ENCODE peak calls at places on chromosomes 7 and 10, in five cellular contexts. One of them, this sample, is unnamed.

GRCh38 chr7:140478361-140479061 is 794 bp downstream of the MKRN1 start:
- DNase-seq in DND-41: peak; percentile 54
- DNase-seq in HepG2: no peak
- DNase-seq in PC-3: peak; percentile 25
- DNase-seq in neural progenitor cell: peak; percentile 86
- DNase-seq in this sample: peak; percentile 46

GRCh38 chr10:106705576-106706526 is 458.7 kb downstream of the SORCS1 start:
- DNase-seq in PC-3: peak; percentile 72
- DNase-seq in DND-41: peak; percentile 37
- DNase-seq in neural progenitor cell: peak; percentile 85
- DNase-seq in HepG2: peak; percentile 48
- DNase-seq in this sample: peak; percentile 31

GRCh38 chr10:78066728-78067430 is 33.2 kb downstream of the RPS24 start:
- DNase-seq in neural progenitor cell: no peak
- DNase-seq in HepG2: peak; percentile 58
- DNase-seq in PC-3: no peak
- DNase-seq in DND-41: no peak
- DNase-seq in this sample: no peak

GRCh38 chr7:157177997-157178396 is 39.3 kb downstream of the UBE3C start:
- DNase-seq in HepG2: no peak
- DNase-seq in PC-3: no peak
- DNase-seq in DND-41: no peak
- DNase-seq in neural progenitor cell: no peak
- DNase-seq in this sample: no peak

GRCh38 chr10:71878327-71879034 is 27.4 kb upstream of the PSAP start:
- DNase-seq in DND-41: peak; percentile 94
- DNase-seq in HepG2: no peak
- DNase-seq in neural progenitor cell: peak; percentile 32
- DNase-seq in PC-3: no peak
- DNase-seq in this sample: no peak

GRCh38 chr7:35550831-35551230 is 144.1 kb downstream of the HERPUD2 start:
- DNase-seq in neural progenitor cell: no peak
- DNase-seq in PC-3: no peak
- DNase-seq in DND-41: no peak
- DNase-seq in HepG2: no peak
- DNase-seq in this sample: no peak

GRCh38 chr10:121099601-121100000 is 248.4 kb downstream of the WDR11 start:
- DNase-seq in PC-3: no peak
- DNase-seq in DND-41: no peak
- DNase-seq in HepG2: peak; percentile 53
- DNase-seq in neural progenitor cell: peak; percentile 16
- DNase-seq in this sample: no peak

GRCh38 chr10:118708571-118708970 is 46.2 kb downstream of the CACUL1 start:
- DNase-seq in neural progenitor cell: no peak
- DNase-seq in PC-3: no peak
- DNase-seq in DND-41: no peak
- DNase-seq in HepG2: no peak
- DNase-seq in this sample: no peak

GRCh38 chr7:104971290-104972071 is 42.5 kb upstream of the KMT2E start:
- DNase-seq in PC-3: peak; percentile 47
- DNase-seq in neural progenitor cell: no peak
- DNase-seq in DND-41: no peak
- DNase-seq in HepG2: peak; percentile 47
- DNase-seq in this sample: peak; percentile 72

GRCh38 chr7:103593691-103594090 is 147.7 kb upstream of the SLC26A5 start:
- DNase-seq in HepG2: no peak
- DNase-seq in neural progenitor cell: no peak
- DNase-seq in DND-41: no peak
- DNase-seq in PC-3: peak; percentile 63
- DNase-seq in this sample: peak; percentile 49

GRCh38 chr10:96044686-96045085 is 1.3 kb downstream of the CCNJ start:
- DNase-seq in HepG2: peak; percentile 5
- DNase-seq in neural progenitor cell: peak; percentile 31
- DNase-seq in DND-41: no peak
- DNase-seq in PC-3: peak; percentile 2
- DNase-seq in this sample: peak; percentile 46

GRCh38 chr7:114703677-114704076 is 218.2 kb upstream of the MDFIC start:
- DNase-seq in PC-3: peak; percentile 25
- DNase-seq in HepG2: no peak
- DNase-seq in neural progenitor cell: no peak
- DNase-seq in DND-41: no peak
- DNase-seq in this sample: peak; percentile 1

GRCh38 chr10:119541459-119542356 is 811 bp downstream of the RGS10 start:
- DNase-seq in HepG2: no peak
- DNase-seq in DND-41: peak; percentile 35
- DNase-seq in PC-3: peak; percentile 26
- DNase-seq in neural progenitor cell: no peak
- DNase-seq in this sample: no peak

GRCh38 chr10:99579971-99580370 is 40.3 kb downstream of the SLC25A28 start:
- DNase-seq in PC-3: peak; percentile 5
- DNase-seq in neural progenitor cell: no peak
- DNase-seq in DND-41: no peak
- DNase-seq in HepG2: no peak
- DNase-seq in this sample: no peak

GRCh38 chr10:52752261-52752660 is 20.3 kb downstream of the MBL2 start:
- DNase-seq in DND-41: no peak
- DNase-seq in HepG2: no peak
- DNase-seq in neural progenitor cell: no peak
- DNase-seq in PC-3: no peak
- DNase-seq in this sample: no peak

GRCh38 chr10:124291009-124291671 is 127.6 kb downstream of the OAT start:
- DNase-seq in neural progenitor cell: no peak
- DNase-seq in DND-41: no peak
- DNase-seq in HepG2: no peak
- DNase-seq in PC-3: no peak
- DNase-seq in this sample: no peak

GRCh38 chr10:124791378-124792348 is at the start of gene EEF1AKMT2:
- DNase-seq in neural progenitor cell: peak; percentile 96
- DNase-seq in PC-3: peak; percentile 79
- DNase-seq in HepG2: peak; percentile 79
- DNase-seq in DND-41: peak; percentile 87
- DNase-seq in this sample: peak; percentile 82

DNA sequence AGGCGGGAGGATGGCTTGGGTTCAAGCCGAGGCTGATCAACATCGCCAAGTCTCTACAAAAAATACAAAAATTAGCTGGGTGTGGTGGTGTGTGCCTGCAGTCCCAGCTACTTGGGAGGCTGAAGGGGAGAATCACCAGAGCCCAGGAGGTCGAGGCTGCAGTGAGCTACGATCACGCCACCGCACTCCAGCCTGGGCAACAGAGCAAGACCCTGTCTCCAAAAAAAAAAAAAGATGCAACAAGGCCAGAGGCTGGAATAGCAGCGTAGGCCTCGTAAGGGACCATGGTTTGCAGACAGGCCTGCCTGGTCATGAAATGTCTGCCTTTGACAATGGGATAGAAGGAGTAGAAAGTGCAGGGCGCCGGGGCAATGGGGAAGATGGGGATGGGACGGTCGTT is 20.0 kb downstream of the PAPOLB start:
- DNase-seq in HepG2: no peak
- DNase-seq in PC-3: no peak
- DNase-seq in neural progenitor cell: no peak
- DNase-seq in DND-41: no peak
- DNase-seq in this sample: no peak
- H2AFZ ChIP-seq in HepG2: peak overlapping the region; percentile 33
- H2AFZ ChIP-seq in PC-3: no peak overlapping the region
- H2AFZ ChIP-seq in neural progenitor cell: no peak overlapping the region
- H2AFZ ChIP-seq in DND-41: no peak overlapping the region
- H2AFZ ChIP-seq in this sample: no peak overlapping the region

GRCh38 chr7:16268821-16269768 is 152.2 kb downstream of the CRPPA start:
- DNase-seq in HepG2: no peak
- DNase-seq in PC-3: peak; percentile 81
- DNase-seq in neural progenitor cell: no peak
- DNase-seq in DND-41: no peak
- DNase-seq in this sample: peak; percentile 60
- TF ChIP-seq EZH2 in HepG2: no peak
- TF ChIP-seq EZH2 in PC-3: no peak
- TF ChIP-seq EZH2 in neural progenitor cell: no peak
- TF ChIP-seq EZH2 in DND-41: no peak
- TF ChIP-seq EZH2 in this sample: no peak

DNA sequence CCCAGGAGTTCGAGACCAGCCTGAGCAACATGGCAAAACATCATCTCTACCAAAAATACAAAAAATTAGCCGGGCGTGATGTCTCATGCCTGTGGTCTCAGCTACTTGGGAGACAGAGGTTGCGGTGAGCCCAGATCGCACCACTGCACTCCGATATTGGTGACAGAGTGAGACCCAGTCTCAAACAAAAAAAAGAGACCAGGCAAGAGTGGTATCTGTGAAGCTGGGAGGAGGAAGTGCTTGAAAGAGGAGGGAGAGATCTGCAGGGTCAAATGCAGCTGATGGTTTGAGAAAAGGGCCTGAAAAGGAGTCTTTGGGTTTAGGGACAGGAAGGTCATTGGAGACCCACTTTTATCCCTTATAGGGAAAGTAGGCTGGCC is 11.7 kb downstream of the SFTPD start:
- DNase-seq in HepG2: no peak
- DNase-seq in PC-3: no peak
- DNase-seq in DND-41: no peak
- DNase-seq in neural progenitor cell: no peak
- DNase-seq in this sample: no peak
- H3K27ac ChIP-seq in HepG2: no peak overlapping the region
- H3K27ac ChIP-seq in PC-3: no peak overlapping the region
- H3K27ac ChIP-seq in DND-41: no peak overlapping the region
- H3K27ac ChIP-seq in neural progenitor cell: no peak overlapping the region
- H3K27ac ChIP-seq in this sample: no peak overlapping the region

GRCh38 chr10:31709028-31709427 is 219.6 kb downstream of the ARHGAP12 start:
- DNase-seq in HepG2: no peak
- DNase-seq in DND-41: no peak
- DNase-seq in PC-3: peak; percentile 41
- DNase-seq in neural progenitor cell: no peak
- DNase-seq in this sample: no peak

GRCh38 chr10:31706921-31707571 is 221.6 kb downstream of the ARHGAP12 start:
- DNase-seq in neural progenitor cell: peak; percentile 28
- DNase-seq in HepG2: no peak
- DNase-seq in PC-3: no peak
- DNase-seq in DND-41: peak; percentile 12
- DNase-seq in this sample: no peak

GRCh38 chr10:31707578-31708411 is 220.8 kb downstream of the ARHGAP12 start:
- DNase-seq in PC-3: peak; percentile 21
- DNase-seq in DND-41: peak; percentile 64
- DNase-seq in HepG2: no peak
- DNase-seq in neural progenitor cell: peak; percentile 74
- DNase-seq in this sample: peak; percentile 32

GRCh38 chr10:31709501-31709900 is 219.1 kb downstream of the ARHGAP12 start:
- DNase-seq in PC-3: no peak
- DNase-seq in HepG2: no peak
- DNase-seq in neural progenitor cell: no peak
- DNase-seq in DND-41: no peak
- DNase-seq in this sample: no peak

DNA sequence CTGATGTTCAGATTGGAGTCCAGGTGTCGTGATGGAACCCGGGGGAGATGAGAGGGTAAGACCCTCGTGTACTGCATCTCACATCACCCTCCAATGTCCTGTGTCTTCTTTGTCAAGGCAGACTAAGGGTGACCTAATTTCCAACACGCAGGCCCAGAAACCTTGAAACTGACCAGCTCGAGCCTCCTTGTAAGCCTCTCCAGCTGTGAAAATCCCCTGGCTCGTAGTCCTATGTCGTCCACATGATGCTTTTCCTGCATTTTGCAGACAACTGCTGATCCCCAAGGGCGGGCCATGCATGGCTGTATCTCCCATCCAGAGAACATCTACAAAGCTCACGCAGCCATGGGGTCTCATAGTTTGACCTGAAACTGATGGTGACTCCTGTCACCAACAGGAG is 220.1 kb downstream of the ARHGAP12 start:
- DNase-seq in neural progenitor cell: peak; percentile 22
- DNase-seq in PC-3: no peak
- DNase-seq in HepG2: no peak
- DNase-seq in DND-41: no peak
- DNase-seq in this sample: no peak
- H2AFZ ChIP-seq in neural progenitor cell: no peak overlapping the region
- H2AFZ ChIP-seq in PC-3: no peak overlapping the region
- H2AFZ ChIP-seq in HepG2: no peak overlapping the region
- H2AFZ ChIP-seq in DND-41: peak overlapping the region; percentile 66
- H2AFZ ChIP-seq in this sample: no peak overlapping the region

GRCh38 chr7:31043035-31043434 is 9.1 kb upstream of the ADCYAP1R1 start:
- DNase-seq in PC-3: no peak
- DNase-seq in neural progenitor cell: peak; percentile 96
- DNase-seq in DND-41: no peak
- DNase-seq in HepG2: no peak
- DNase-seq in this sample: no peak
- TF ChIP-seq EZH2 in PC-3: no peak
- TF ChIP-seq EZH2 in neural progenitor cell: no peak
- TF ChIP-seq EZH2 in DND-41: no peak
- TF ChIP-seq EZH2 in HepG2: no peak
- TF ChIP-seq EZH2 in this sample: no peak

GRCh38 chr10:127094984-127095383 is 101.4 kb downstream of the INSYN2A start:
- DNase-seq in HepG2: no peak
- DNase-seq in PC-3: no peak
- DNase-seq in neural progenitor cell: no peak
- DNase-seq in DND-41: no peak
- DNase-seq in this sample: no peak
- H3K27ac ChIP-seq in HepG2: no peak overlapping the region
- H3K27ac ChIP-seq in PC-3: no peak overlapping the region
- H3K27ac ChIP-seq in neural progenitor cell: no peak overlapping the region
- H3K27ac ChIP-seq in DND-41: no peak overlapping the region
- H3K27ac ChIP-seq in this sample: no peak overlapping the region

GRCh38 chr10:62794306-62794705 is 10.2 kb upstream of the ADO start:
- DNase-seq in DND-41: no peak
- DNase-seq in HepG2: no peak
- DNase-seq in PC-3: peak; percentile 96
- DNase-seq in neural progenitor cell: no peak
- DNase-seq in this sample: peak; percentile 3
- H2AFZ ChIP-seq in DND-41: no peak overlapping the region
- H2AFZ ChIP-seq in HepG2: no peak overlapping the region
- H2AFZ ChIP-seq in PC-3: no peak overlapping the region
- H2AFZ ChIP-seq in neural progenitor cell: no peak overlapping the region
- H2AFZ ChIP-seq in this sample: no peak overlapping the region